ENCODE peak calls at places on chromosomes 3 and 15, in seven cellular contexts. One of them, this sample, is unnamed.

GRCh38 chr15:45522931-45523331 is 376 bp upstream of the SLC30A4 start:
- DNase-seq in A549: peak
- DNase-seq in GM12878: no peak
- DNase-seq in K562: no peak
- DNase-seq in sigmoid colon: no peak
- DNase-seq in brain microvascular endothelial cell: peak
- DNase-seq in left ventricle myocardium inferior: no peak
- DNase-seq in this sample: no peak

GRCh38 chr3:72299823-72300222 is 514.9 kb upstream of the PROK2 start:
- DNase-seq in A549: no peak
- DNase-seq in GM12878: no peak
- DNase-seq in K562: no peak
- DNase-seq in sigmoid colon: no peak
- DNase-seq in brain microvascular endothelial cell: no peak
- DNase-seq in left ventricle myocardium inferior: no peak
- DNase-seq in this sample: no peak

GRCh38 chr3:98390366-98390765 is at the start of gene OR5K3:
- DNase-seq in A549: no peak
- DNase-seq in GM12878: no peak
- DNase-seq in K562: no peak
- DNase-seq in sigmoid colon: no peak
- DNase-seq in brain microvascular endothelial cell: no peak
- DNase-seq in left ventricle myocardium inferior: no peak
- DNase-seq in this sample: no peak

GRCh38 chr3:29004885-29005599 is 275.8 kb upstream of the RBMS3 start:
- DNase-seq in A549: no peak
- DNase-seq in GM12878: peak
- DNase-seq in K562: no peak
- DNase-seq in sigmoid colon: no peak
- DNase-seq in brain microvascular endothelial cell: no peak
- DNase-seq in left ventricle myocardium inferior: no peak
- DNase-seq in this sample: no peak

GRCh38 chr15:88950600-88951160 is 37.5 kb upstream of the MFGE8 start:
- DNase-seq in A549: no peak
- DNase-seq in GM12878: no peak
- DNase-seq in K562: no peak
- DNase-seq in sigmoid colon: no peak
- DNase-seq in brain microvascular endothelial cell: no peak
- DNase-seq in left ventricle myocardium inferior: no peak
- DNase-seq in this sample: no peak

GRCh38 chr15:72785452-72786243 is 2.1 kb upstream of the ADPGK start:
- DNase-seq in A549: no peak
- DNase-seq in GM12878: no peak
- DNase-seq in K562: no peak
- DNase-seq in sigmoid colon: no peak
- DNase-seq in brain microvascular endothelial cell: peak
- DNase-seq in left ventricle myocardium inferior: no peak
- DNase-seq in this sample: peak

GRCh38 chr3:37071921-37072320 is 78.6 kb downstream of the MLH1 start:
- DNase-seq in A549: no peak
- DNase-seq in GM12878: no peak
- DNase-seq in K562: no peak
- DNase-seq in sigmoid colon: no peak
- DNase-seq in brain microvascular endothelial cell: no peak
- DNase-seq in left ventricle myocardium inferior: no peak
- DNase-seq in this sample: no peak

GRCh38 chr3:147843331-147843730 is 434.2 kb downstream of the ZIC1 start:
- DNase-seq in A549: no peak
- DNase-seq in GM12878: no peak
- DNase-seq in K562: no peak
- DNase-seq in sigmoid colon: no peak
- DNase-seq in brain microvascular endothelial cell: no peak
- DNase-seq in left ventricle myocardium inferior: no peak
- DNase-seq in this sample: no peak

DNA sequence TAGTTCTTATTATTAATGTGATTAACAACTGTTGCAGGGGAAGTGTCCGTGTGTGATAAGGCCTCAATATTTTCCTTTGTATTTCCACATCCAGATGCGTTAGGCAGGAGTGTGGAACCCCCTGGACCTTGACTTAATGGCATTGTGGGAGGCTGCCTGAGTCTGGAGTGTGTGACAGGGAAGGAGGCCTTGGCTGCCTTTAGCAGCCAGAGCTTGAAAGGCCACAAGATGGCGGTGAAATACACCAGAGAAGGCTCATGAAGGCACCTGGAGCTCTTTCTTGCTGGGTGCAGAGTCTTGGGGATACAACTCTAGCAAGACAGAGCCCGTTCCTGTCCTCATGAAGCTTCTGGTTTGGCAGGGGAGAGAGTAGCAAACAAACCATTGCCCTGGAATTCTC is 36.9 kb downstream of the POLR2M start:
- DNase-seq in A549: peak
- DNase-seq in GM12878: no peak
- DNase-seq in K562: peak
- DNase-seq in sigmoid colon: no peak
- DNase-seq in brain microvascular endothelial cell: no peak
- DNase-seq in left ventricle myocardium inferior: no peak
- DNase-seq in this sample: no peak
- TF ChIP-seq CTCF in A549: peak
- TF ChIP-seq CTCF in GM12878: peak
- TF ChIP-seq CTCF in K562: peak
- TF ChIP-seq CTCF in sigmoid colon: no peak
- TF ChIP-seq CTCF in brain microvascular endothelial cell: peak
- TF ChIP-seq CTCF in left ventricle myocardium inferior: peak
- TF ChIP-seq CTCF in this sample: no peak

GRCh38 chr3:126487151-126487771 is 11.6 kb upstream of the ZXDC start:
- DNase-seq in A549: no peak
- DNase-seq in GM12878: no peak
- DNase-seq in K562: peak
- DNase-seq in sigmoid colon: no peak
- DNase-seq in brain microvascular endothelial cell: no peak
- DNase-seq in left ventricle myocardium inferior: no peak
- DNase-seq in this sample: no peak
- TF ChIP-seq CTCF in A549: no peak
- TF ChIP-seq CTCF in GM12878: no peak
- TF ChIP-seq CTCF in K562: peak
- TF ChIP-seq CTCF in sigmoid colon: no peak
- TF ChIP-seq CTCF in brain microvascular endothelial cell: peak
- TF ChIP-seq CTCF in left ventricle myocardium inferior: peak
- TF ChIP-seq CTCF in this sample: peak

DNA sequence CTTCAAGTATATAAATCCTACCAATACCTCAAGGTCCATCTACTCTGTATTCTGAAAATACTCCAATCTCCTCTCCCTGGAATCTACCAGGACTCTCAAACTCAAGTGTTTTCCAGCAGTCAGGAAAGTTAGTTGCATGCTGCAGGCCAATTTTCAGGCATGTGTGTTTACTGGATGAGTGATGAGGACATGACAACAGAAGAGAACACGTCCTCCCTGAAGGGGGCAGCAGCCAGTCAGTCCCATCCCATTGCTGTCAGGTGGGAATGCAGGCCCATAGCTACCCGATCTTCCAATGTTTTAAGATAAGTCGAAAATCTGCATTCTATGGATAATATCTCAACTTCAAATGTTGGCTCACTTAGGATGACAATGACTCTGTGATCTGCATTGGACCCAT is 496.2 kb downstream of the FHIT start:
- DNase-seq in A549: peak
- DNase-seq in GM12878: no peak
- DNase-seq in K562: peak
- DNase-seq in sigmoid colon: no peak
- DNase-seq in brain microvascular endothelial cell: no peak
- DNase-seq in left ventricle myocardium inferior: no peak
- DNase-seq in this sample: no peak
- TF ChIP-seq CTCF in A549: no peak
- TF ChIP-seq CTCF in GM12878: peak
- TF ChIP-seq CTCF in K562: peak
- TF ChIP-seq CTCF in sigmoid colon: no peak
- TF ChIP-seq CTCF in brain microvascular endothelial cell: peak
- TF ChIP-seq CTCF in left ventricle myocardium inferior: peak
- TF ChIP-seq CTCF in this sample: no peak

GRCh38 chr3:39149498-39150169 is 3.8 kb downstream of the CSRNP1 start:
- DNase-seq in A549: no peak
- DNase-seq in GM12878: no peak
- DNase-seq in K562: peak
- DNase-seq in sigmoid colon: no peak
- DNase-seq in brain microvascular endothelial cell: no peak
- DNase-seq in left ventricle myocardium inferior: no peak
- DNase-seq in this sample: no peak

GRCh38 chr3:39148116-39149058 is 5.0 kb downstream of the CSRNP1 start:
- DNase-seq in A549: no peak
- DNase-seq in GM12878: no peak
- DNase-seq in K562: peak
- DNase-seq in sigmoid colon: no peak
- DNase-seq in brain microvascular endothelial cell: peak
- DNase-seq in left ventricle myocardium inferior: no peak
- DNase-seq in this sample: no peak

GRCh38 chr3:39150803-39151631 is 2.4 kb downstream of the CSRNP1 start:
- DNase-seq in A549: peak
- DNase-seq in GM12878: no peak
- DNase-seq in K562: peak
- DNase-seq in sigmoid colon: peak
- DNase-seq in brain microvascular endothelial cell: peak
- DNase-seq in left ventricle myocardium inferior: peak
- DNase-seq in this sample: peak

GRCh38 chr3:39149059-39149455 is 4.3 kb downstream of the CSRNP1 start:
- DNase-seq in A549: no peak
- DNase-seq in GM12878: no peak
- DNase-seq in K562: no peak
- DNase-seq in sigmoid colon: no peak
- DNase-seq in brain microvascular endothelial cell: no peak
- DNase-seq in left ventricle myocardium inferior: no peak
- DNase-seq in this sample: no peak

GRCh38 chr3:39150170-39150802 is 3.1 kb downstream of the CSRNP1 start:
- DNase-seq in A549: no peak
- DNase-seq in GM12878: no peak
- DNase-seq in K562: no peak
- DNase-seq in sigmoid colon: no peak
- DNase-seq in brain microvascular endothelial cell: no peak
- DNase-seq in left ventricle myocardium inferior: no peak
- DNase-seq in this sample: no peak
- TF ChIP-seq CTCF in A549: no peak
- TF ChIP-seq CTCF in GM12878: peak
- TF ChIP-seq CTCF in K562: no peak
- TF ChIP-seq CTCF in sigmoid colon: no peak
- TF ChIP-seq CTCF in brain microvascular endothelial cell: peak
- TF ChIP-seq CTCF in left ventricle myocardium inferior: peak
- TF ChIP-seq CTCF in this sample: peak

GRCh38 chr15:48565560-48566482 is 79.7 kb downstream of the FBN1 start:
- DNase-seq in A549: peak
- DNase-seq in GM12878: no peak
- DNase-seq in K562: no peak
- DNase-seq in sigmoid colon: no peak
- DNase-seq in brain microvascular endothelial cell: peak
- DNase-seq in left ventricle myocardium inferior: no peak
- DNase-seq in this sample: no peak
- TF ChIP-seq CTCF in A549: no peak
- TF ChIP-seq CTCF in GM12878: no peak
- TF ChIP-seq CTCF in K562: no peak
- TF ChIP-seq CTCF in sigmoid colon: no peak
- TF ChIP-seq CTCF in brain microvascular endothelial cell: peak
- TF ChIP-seq CTCF in left ventricle myocardium inferior: no peak
- TF ChIP-seq CTCF in this sample: no peak

This sample was measured in psoas muscle.